ENCODE peak calls at places on chromosomes 13 and 19, in five cellular contexts. S is HCT116, A is HepG2, O is K562, C is GM12878. E is an unnamed sample.
A peak's percentile ranks its signal among the peaks of the same experiment; 100 is the strongest.

GRCh38 chr13:46640843-46641242 is 87.9 kb downstream of the LRCH1 start:
- DNase-seq in S (no peak), A (no peak), O (no peak), C (no peak), E (no peak)

GRCh38 chr13:113845055-113845454 is 18.8 kb downstream of the GAS6 start:
- DNase-seq in S (no peak), A (peak; percentile 31), O (no peak), C (no peak), E (no peak)

GRCh38 chr19:4059931-4060620 is 6.6 kb downstream of the ZBTB7A start:
- DNase-seq in S (no peak), A (no peak), O (peak; percentile 59), C (peak; percentile 28), E (no peak)

GRCh38 chr13:77507931-77508776 is 27.4 kb upstream of the SCEL start:
- DNase-seq in S (peak; percentile 42), A (no peak), O (no peak), C (no peak), E (no peak)

GRCh38 chr13:31631071-31631470 is 108.3 kb upstream of the RXFP2 start:
- DNase-seq in S (no peak), A (no peak), O (no peak), C (no peak), E (no peak)

GRCh38 chr19:51503428-51503827 is 1.8 kb upstream of the SIGLEC12 start:
- DNase-seq in S (no peak), A (no peak), O (no peak), C (no peak), E (no peak)

GRCh38 chr13:50529154-50529882 is 314.2 kb downstream of the DLEU7 start:
- DNase-seq in S (peak; percentile 65), A (no peak), O (no peak), C (no peak), E (no peak)

GRCh38 chr19:37855098-37855497 is 51.3 kb downstream of the WDR87 start:
- DNase-seq in S (no peak), A (no peak), O (no peak), C (no peak), E (peak; percentile 55)

GRCh38 chr13:66809496-66809895 is 420.6 kb downstream of the PCDH9 start:
- DNase-seq in S (no peak), A (no peak), O (no peak), C (no peak), E (no peak)

GRCh38 chr13:72126424-72126823 is 259.4 kb upstream of the DACH1 start:
- DNase-seq in S (no peak), A (no peak), O (no peak), C (no peak), E (no peak)

GRCh38 chr19:30669329-30670010 is 297.3 kb downstream of the ZNF536 start:
- DNase-seq in S (no peak), A (peak; percentile 30), O (peak; percentile 64), C (no peak), E (peak; percentile 22)

GRCh38 chr19:54325631-54326030 is 12.7 kb upstream of the LILRA5 start:
- DNase-seq in S (no peak), A (no peak), O (no peak), C (no peak), E (no peak)

GRCh38 chr13:73133536-73133935 is 74.7 kb downstream of the KLF5 start:
- DNase-seq in S (no peak), A (no peak), O (no peak), C (no peak), E (no peak)

GRCh38 chr19:49106648-49107135 is 7.5 kb upstream of the LIN7B start:
- DNase-seq in S (peak; percentile 43), A (peak; percentile 59), O (no peak), C (no peak), E (no peak)

GRCh38 chr13:113785051-113786010 is 26.3 kb downstream of the TMEM255B start:
- DNase-seq in S (peak; percentile 48), A (no peak), O (no peak), C (no peak), E (no peak)

GRCh38 chr19:42246143-42246868 is 3.9 kb upstream of the GSK3A start:
- DNase-seq in S (no peak), A (no peak), O (peak; percentile 48), C (no peak), E (no peak)

GRCh38 chr19:41895745-41896580 is 13.0 kb downstream of the ARHGEF1 start:
- DNase-seq in S (no peak), A (no peak), O (no peak), C (no peak), E (no peak)

GRCh38 chr19:50821248-50821612 is 2.4 kb downstream of the KLK1 start:
- DNase-seq in S (no peak), A (no peak), O (no peak), C (no peak), E (no peak)

GRCh38 chr13:86681223-86681622 is 882.0 kb upstream of the SLITRK6 start:
- DNase-seq in S (no peak), A (no peak), O (no peak), C (no peak), E (no peak)

GRCh38 chr13:26262156-26262555 is 8.2 kb downstream of the CDK8 start:
- DNase-seq in S (no peak), A (no peak), O (no peak), C (no peak), E (no peak)

GRCh38 chr19:48608798-48609263 is 2.3 kb downstream of the SPACA4 start:
- DNase-seq in S (peak; percentile 66), A (peak; percentile 42), O (peak; percentile 73), C (no peak), E (no peak)

GRCh38 chr19:19343762-19344161 is 23.1 kb downstream of the MAU2 start:
- DNase-seq in S (no peak), A (no peak), O (no peak), C (no peak), E (no peak)

GRCh38 chr13:78897200-78897599 is 238.2 kb upstream of the OBI1 start:
- DNase-seq in S (no peak), A (no peak), O (no peak), C (no peak), E (no peak)

GRCh38 chr13:112154301-112155060 is 87.5 kb downstream of the SOX1 start:
- DNase-seq in S (no peak), A (no peak), O (no peak), C (no peak), E (no peak)

DNA sequence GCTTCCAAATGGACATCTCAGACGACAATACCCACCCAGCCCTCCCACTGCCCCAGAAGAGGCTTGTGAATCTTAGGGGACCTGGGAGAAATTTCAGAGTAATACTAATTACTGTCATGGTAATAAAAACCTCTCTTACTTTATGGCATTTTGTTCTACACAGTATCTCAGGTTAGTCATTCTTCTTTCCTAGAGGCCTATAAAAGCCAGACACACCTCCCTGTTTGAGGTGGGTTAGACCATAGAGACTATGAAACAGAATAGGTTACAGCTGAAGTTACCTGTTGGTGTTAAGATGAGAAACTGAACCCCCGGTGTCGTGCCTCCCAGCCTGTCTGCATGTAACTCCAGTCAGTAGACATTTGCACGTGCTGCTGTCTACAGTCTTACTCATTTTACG is 113.9 kb downstream of the SLC7A1 start:
- DNase-seq in S (no peak), A (no peak), O (no peak), C (no peak), E (no peak)
- H3K4me1 ChIP-seq in S (no peaks in the 10 kb centered on the region), A (no peaks in the 10 kb centered on the region), O (no peaks in the 10 kb centered on the region), C (no peaks in the 10 kb centered on the region), E (peaks cover 3% of the 10 kb centered on the region)

GRCh38 chr19:16586477-16586871 is 14.3 kb upstream of the SLC35E1 start:
- DNase-seq in S (no peak), A (no peak), O (no peak), C (no peak), E (no peak)

GRCh38 chr19:16588824-16589577 is 16.8 kb upstream of the SLC35E1 start:
- DNase-seq in S (no peak), A (no peak), O (no peak), C (no peak), E (no peak)

GRCh38 chr19:16585808-16586476 is 13.7 kb upstream of the SLC35E1 start:
- DNase-seq in S (no peak), A (no peak), O (no peak), C (peak; percentile 98), E (no peak)

GRCh38 chr19:16588089-16588823 is 16.0 kb upstream of the SLC35E1 start:
- DNase-seq in S (no peak), A (no peak), O (peak; percentile 54), C (peak; percentile 90), E (no peak)

GRCh38 chr19:16587031-16588023 is 15.1 kb upstream of the SLC35E1 start:
- DNase-seq in S (no peak), A (no peak), O (no peak), C (peak; percentile 84), E (no peak)
- TF ChIP-seq ZNF274 in S (no peak), A (no peak), O (no peak), C (no peak), E (no peak)

DNA sequence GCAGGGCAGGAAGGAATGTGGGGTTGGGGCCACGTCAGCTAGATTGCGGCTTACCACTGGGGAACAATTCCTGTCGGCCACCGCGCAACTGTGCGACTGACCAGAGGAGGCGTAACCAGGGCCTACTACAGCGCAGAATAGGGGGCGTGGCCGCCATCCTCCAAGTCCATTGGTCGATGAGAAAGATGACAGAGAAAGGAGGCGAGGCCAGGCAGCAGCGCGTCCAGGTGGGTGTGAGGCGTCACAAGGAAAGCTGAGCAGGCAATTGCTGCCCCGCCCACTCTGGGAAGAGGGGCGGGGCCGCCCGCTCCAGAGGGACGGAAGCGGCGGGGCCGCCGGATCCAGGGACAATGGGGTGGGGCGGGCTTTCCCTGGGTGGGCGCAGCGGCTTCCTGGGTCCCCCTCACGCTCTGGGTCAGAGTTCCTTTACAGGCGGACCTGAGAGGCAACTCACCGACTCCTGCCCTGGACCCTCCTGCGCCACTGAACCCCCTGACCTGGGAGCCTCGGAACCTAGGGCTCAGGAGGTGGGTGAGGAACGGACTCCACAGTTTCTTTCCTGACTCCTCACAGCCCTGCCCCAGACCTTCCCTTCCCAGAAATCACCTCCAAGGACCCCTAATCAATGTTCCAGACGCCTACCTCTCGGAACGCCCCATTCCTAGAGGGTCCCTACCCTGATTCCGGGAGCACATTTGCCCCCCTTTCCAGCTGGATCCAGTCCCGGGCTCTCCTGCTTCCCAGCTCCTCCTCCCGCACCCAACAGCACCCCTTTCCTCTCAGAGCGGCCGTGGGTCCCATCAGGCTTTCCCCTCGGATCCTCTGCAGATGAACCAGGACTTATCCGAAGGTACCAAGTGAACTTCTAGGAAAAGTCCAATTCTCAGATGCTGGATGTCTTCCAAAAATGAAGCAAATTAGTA is 101.5 kb upstream of the ZNF492 start:
- DNase-seq in S (no peak), A (no peak), O (no peak), C (no peak), E (peak; percentile 96)
- TF ChIP-seq YY1 in S (no peak), A (no peak), O (no peak), C (no peak), E (no peak)

DNA sequence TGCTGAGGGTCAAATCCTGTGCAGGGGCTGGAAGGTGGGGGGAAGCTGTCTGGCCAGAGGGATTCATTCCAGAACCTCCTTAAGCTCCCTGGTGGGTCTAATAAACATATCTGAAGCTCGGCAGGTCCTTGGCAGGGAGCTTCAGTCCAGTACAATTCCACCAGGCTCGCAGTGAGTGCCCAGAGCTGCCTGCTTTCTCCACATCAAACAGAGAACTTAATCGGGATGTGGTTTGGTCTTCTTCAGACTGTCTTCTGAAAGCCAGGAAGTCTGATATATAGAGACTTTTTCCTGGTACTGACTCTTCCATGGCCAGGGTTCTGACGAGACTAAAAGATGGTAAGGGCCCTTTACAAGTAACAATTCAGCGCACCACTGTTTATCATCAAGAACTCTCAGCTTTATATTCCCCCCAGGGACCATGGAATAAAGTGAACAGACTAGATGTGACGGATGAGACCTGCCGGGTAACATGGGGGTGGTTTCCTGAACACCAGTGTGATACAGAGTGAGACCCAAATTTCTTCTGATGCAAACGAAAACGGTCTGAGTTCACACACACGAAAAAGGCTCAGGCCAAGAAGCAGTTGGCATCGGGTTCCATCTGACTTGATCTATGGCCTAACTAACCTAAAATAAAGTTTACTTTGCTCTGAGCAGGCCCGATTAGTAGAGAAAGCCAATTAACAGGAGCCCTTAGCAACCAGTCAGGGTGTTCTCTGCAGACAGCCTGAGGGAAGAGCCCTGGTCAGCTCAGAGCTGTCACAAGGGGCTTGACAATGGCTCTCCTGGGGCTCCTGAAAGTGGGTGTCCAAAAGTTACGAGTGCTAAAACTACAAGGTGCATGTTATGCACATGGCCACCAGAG is 29.0 kb downstream of the RANBP3 start:
- DNase-seq in S (no peak), A (no peak), O (no peak), C (no peak), E (no peak)
- H3K4me1 ChIP-seq in S (no peaks in the 10 kb centered on the region), A (peaks cover 27% of the 10 kb centered on the region), O (peaks cover 18% of the 10 kb centered on the region), C (peaks cover 15% of the 10 kb centered on the region), E (peaks cover 16% of the 10 kb centered on the region)

E was measured in NT2/D1.